ENCODE peak calls at places on chromosomes 2 and 18, in seven cellular contexts. One of them, this sample, is unnamed.

GRCh38 chr18:30675072-30675471 is 367.5 kb downstream of the DSC3 start:
- DNase-seq in body of pancreas: no peak
- DNase-seq in LNCaP clone FGC: no peak
- DNase-seq in endothelial cell of umbilical vein: no peak
- DNase-seq in GM10248: no peak
- DNase-seq in fibroblast of mammary gland: no peak
- DNase-seq in thyroid gland: no peak
- DNase-seq in this sample: no peak

GRCh38 chr2:202361133-202361532 is 15.0 kb upstream of the BMPR2 start:
- DNase-seq in thyroid gland: no peak
- DNase-seq in endothelial cell of umbilical vein: no peak
- DNase-seq in LNCaP clone FGC: no peak
- DNase-seq in GM10248: no peak
- DNase-seq in fibroblast of mammary gland: peak
- DNase-seq in body of pancreas: no peak
- DNase-seq in this sample: no peak

GRCh38 chr2:98049991-98050519 is 36.9 kb upstream of the VWA3B start:
- DNase-seq in endothelial cell of umbilical vein: no peak
- DNase-seq in thyroid gland: no peak
- DNase-seq in body of pancreas: no peak
- DNase-seq in fibroblast of mammary gland: no peak
- DNase-seq in LNCaP clone FGC: no peak
- DNase-seq in GM10248: no peak
- DNase-seq in this sample: no peak

GRCh38 chr2:239042046-239042445 is 194.2 kb downstream of the TWIST2 start:
- DNase-seq in LNCaP clone FGC: no peak
- DNase-seq in GM10248: no peak
- DNase-seq in endothelial cell of umbilical vein: no peak
- DNase-seq in thyroid gland: no peak
- DNase-seq in body of pancreas: no peak
- DNase-seq in fibroblast of mammary gland: no peak
- DNase-seq in this sample: no peak

GRCh38 chr2:88180594-88181240 is 10.6 kb downstream of the THNSL2 start:
- DNase-seq in GM10248: no peak
- DNase-seq in LNCaP clone FGC: peak
- DNase-seq in endothelial cell of umbilical vein: no peak
- DNase-seq in body of pancreas: no peak
- DNase-seq in thyroid gland: no peak
- DNase-seq in fibroblast of mammary gland: peak
- DNase-seq in this sample: no peak

GRCh38 chr2:148483675-148484074 is 160.9 kb upstream of the EPC2 start:
- DNase-seq in LNCaP clone FGC: no peak
- DNase-seq in body of pancreas: no peak
- DNase-seq in thyroid gland: no peak
- DNase-seq in endothelial cell of umbilical vein: no peak
- DNase-seq in GM10248: no peak
- DNase-seq in fibroblast of mammary gland: peak
- DNase-seq in this sample: no peak

GRCh38 chr2:230244211-230244610 is 18.7 kb downstream of the SP140 start:
- DNase-seq in GM10248: no peak
- DNase-seq in body of pancreas: no peak
- DNase-seq in thyroid gland: no peak
- DNase-seq in fibroblast of mammary gland: peak
- DNase-seq in LNCaP clone FGC: no peak
- DNase-seq in endothelial cell of umbilical vein: no peak
- DNase-seq in this sample: no peak

GRCh38 chr2:171081649-171082111 is 79.0 kb downstream of the TLK1 start:
- DNase-seq in GM10248: no peak
- DNase-seq in fibroblast of mammary gland: no peak
- DNase-seq in endothelial cell of umbilical vein: no peak
- DNase-seq in body of pancreas: no peak
- DNase-seq in LNCaP clone FGC: no peak
- DNase-seq in thyroid gland: no peak
- DNase-seq in this sample: no peak

GRCh38 chr2:15082105-15083058 is 449.9 kb downstream of the LRATD1 start:
- DNase-seq in fibroblast of mammary gland: no peak
- DNase-seq in GM10248: no peak
- DNase-seq in endothelial cell of umbilical vein: no peak
- DNase-seq in body of pancreas: no peak
- DNase-seq in LNCaP clone FGC: no peak
- DNase-seq in thyroid gland: no peak
- DNase-seq in this sample: no peak

GRCh38 chr2:3114406-3115185 is 263.0 kb downstream of the EIPR1 start:
- DNase-seq in body of pancreas: no peak
- DNase-seq in thyroid gland: no peak
- DNase-seq in endothelial cell of umbilical vein: no peak
- DNase-seq in LNCaP clone FGC: no peak
- DNase-seq in fibroblast of mammary gland: no peak
- DNase-seq in GM10248: no peak
- DNase-seq in this sample: no peak

GRCh38 chr2:215974700-215975429 is 38.5 kb downstream of the MREG start:
- DNase-seq in thyroid gland: no peak
- DNase-seq in body of pancreas: no peak
- DNase-seq in endothelial cell of umbilical vein: no peak
- DNase-seq in fibroblast of mammary gland: no peak
- DNase-seq in LNCaP clone FGC: no peak
- DNase-seq in GM10248: no peak
- DNase-seq in this sample: no peak

GRCh38 chr2:143901185-143901842 is 618.6 kb downstream of the ZEB2 start:
- DNase-seq in fibroblast of mammary gland: peak
- DNase-seq in GM10248: no peak
- DNase-seq in endothelial cell of umbilical vein: peak
- DNase-seq in body of pancreas: no peak
- DNase-seq in thyroid gland: no peak
- DNase-seq in LNCaP clone FGC: no peak
- DNase-seq in this sample: no peak

GRCh38 chr2:191797937-191798873 is 48.7 kb downstream of the CAVIN2 start:
- DNase-seq in body of pancreas: no peak
- DNase-seq in GM10248: no peak
- DNase-seq in fibroblast of mammary gland: no peak
- DNase-seq in endothelial cell of umbilical vein: no peak
- DNase-seq in LNCaP clone FGC: no peak
- DNase-seq in thyroid gland: no peak
- DNase-seq in this sample: no peak

GRCh38 chr2:215756351-215756731 is 257.0 kb downstream of the MREG start:
- DNase-seq in GM10248: no peak
- DNase-seq in thyroid gland: no peak
- DNase-seq in endothelial cell of umbilical vein: peak
- DNase-seq in fibroblast of mammary gland: no peak
- DNase-seq in LNCaP clone FGC: no peak
- DNase-seq in body of pancreas: no peak
- DNase-seq in this sample: no peak

GRCh38 chr2:112640800-112641675 is 4.7 kb upstream of the SLC20A1 start:
- DNase-seq in body of pancreas: no peak
- DNase-seq in LNCaP clone FGC: no peak
- DNase-seq in fibroblast of mammary gland: peak
- DNase-seq in endothelial cell of umbilical vein: peak
- DNase-seq in GM10248: no peak
- DNase-seq in thyroid gland: no peak
- DNase-seq in this sample: no peak

GRCh38 chr2:235005603-235006259 is 53.9 kb downstream of the SH3BP4 start:
- DNase-seq in endothelial cell of umbilical vein: peak
- DNase-seq in LNCaP clone FGC: no peak
- DNase-seq in fibroblast of mammary gland: no peak
- DNase-seq in GM10248: no peak
- DNase-seq in thyroid gland: no peak
- DNase-seq in body of pancreas: peak
- DNase-seq in this sample: no peak

GRCh38 chr2:199407421-199407820 is 50.3 kb downstream of the SATB2 start:
- DNase-seq in GM10248: no peak
- DNase-seq in thyroid gland: no peak
- DNase-seq in fibroblast of mammary gland: no peak
- DNase-seq in body of pancreas: no peak
- DNase-seq in endothelial cell of umbilical vein: no peak
- DNase-seq in LNCaP clone FGC: no peak
- DNase-seq in this sample: no peak

DNA sequence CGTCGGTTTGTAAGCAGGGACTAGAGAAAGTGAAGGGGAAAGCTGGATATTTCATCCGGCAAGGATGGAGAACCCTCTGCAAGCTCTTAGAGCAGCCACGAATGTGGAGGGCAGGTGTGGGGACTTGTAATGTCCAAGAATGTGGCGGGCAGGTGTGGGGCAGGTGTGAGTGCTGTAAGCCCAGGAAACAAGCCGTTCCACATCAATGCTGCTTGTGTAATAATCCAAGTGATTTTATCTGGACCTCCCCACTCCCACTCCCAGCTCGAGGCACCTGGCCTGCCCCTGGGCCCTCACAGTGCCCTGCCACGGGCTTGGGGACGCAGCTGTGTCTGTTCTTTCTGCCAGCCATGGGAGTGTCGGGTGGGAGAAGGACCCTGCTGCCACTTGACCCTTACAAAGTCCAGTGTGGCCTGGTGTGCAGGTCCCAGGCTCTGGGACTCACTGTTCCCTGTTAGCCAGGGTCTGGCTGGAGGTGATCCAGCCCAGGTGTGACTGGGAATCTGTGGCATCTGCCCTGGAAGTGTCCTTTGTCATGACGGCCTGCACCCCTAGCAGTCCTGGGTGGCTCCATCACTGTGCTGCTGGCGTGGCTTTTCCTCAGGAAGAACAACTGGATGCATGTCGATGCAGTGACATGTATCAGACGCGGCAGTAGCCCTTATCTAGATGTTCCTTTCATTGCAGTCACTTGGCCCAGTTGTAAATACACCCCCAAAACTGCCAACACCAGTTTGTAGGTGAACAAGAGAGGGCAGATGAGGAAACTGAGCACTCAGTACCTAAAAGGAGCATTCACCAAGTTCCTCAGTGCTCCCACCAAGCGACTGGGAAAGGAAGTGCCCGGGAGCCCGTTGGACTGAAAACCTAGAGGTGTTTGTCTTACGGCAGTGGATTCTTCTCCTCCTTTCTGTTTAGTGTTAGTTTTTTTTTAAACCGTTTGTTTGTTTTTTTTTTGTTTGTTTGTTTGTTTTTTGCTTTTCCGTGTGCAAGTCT is 43.0 kb downstream of the SOX11 start:
- DNase-seq in GM10248: no peak
- DNase-seq in LNCaP clone FGC: no peak
- DNase-seq in endothelial cell of umbilical vein: no peak
- DNase-seq in fibroblast of mammary gland: no peak
- DNase-seq in body of pancreas: no peak
- DNase-seq in thyroid gland: no peak
- DNase-seq in this sample: no peak
- TF ChIP-seq CTCF in GM10248: no peak
- TF ChIP-seq CTCF in LNCaP clone FGC: no peak
- TF ChIP-seq CTCF in endothelial cell of umbilical vein: no peak
- TF ChIP-seq CTCF in fibroblast of mammary gland: no peak
- TF ChIP-seq CTCF in body of pancreas: no peak
- TF ChIP-seq CTCF in thyroid gland: no peak
- TF ChIP-seq CTCF in this sample: no peak

GRCh38 chr2:58569460-58570185 is 328.5 kb upstream of the FANCL start:
- DNase-seq in endothelial cell of umbilical vein: no peak
- DNase-seq in GM10248: peak
- DNase-seq in LNCaP clone FGC: no peak
- DNase-seq in thyroid gland: no peak
- DNase-seq in fibroblast of mammary gland: no peak
- DNase-seq in body of pancreas: no peak
- DNase-seq in this sample: no peak
- TF ChIP-seq CTCF in endothelial cell of umbilical vein: no peak
- TF ChIP-seq CTCF in GM10248: no peak
- TF ChIP-seq CTCF in LNCaP clone FGC: no peak
- TF ChIP-seq CTCF in thyroid gland: no peak
- TF ChIP-seq CTCF in fibroblast of mammary gland: no peak
- TF ChIP-seq CTCF in body of pancreas: no peak
- TF ChIP-seq CTCF in this sample: no peak

GRCh38 chr2:82282111-82282882 is 1977.7 kb upstream of the LRRTM1 start:
- DNase-seq in thyroid gland: no peak
- DNase-seq in body of pancreas: no peak
- DNase-seq in LNCaP clone FGC: no peak
- DNase-seq in GM10248: no peak
- DNase-seq in endothelial cell of umbilical vein: no peak
- DNase-seq in fibroblast of mammary gland: no peak
- DNase-seq in this sample: no peak
- TF ChIP-seq CTCF in thyroid gland: no peak
- TF ChIP-seq CTCF in body of pancreas: no peak
- TF ChIP-seq CTCF in LNCaP clone FGC: no peak
- TF ChIP-seq CTCF in GM10248: no peak
- TF ChIP-seq CTCF in endothelial cell of umbilical vein: no peak
- TF ChIP-seq CTCF in fibroblast of mammary gland: no peak
- TF ChIP-seq CTCF in this sample: no peak

DNA sequence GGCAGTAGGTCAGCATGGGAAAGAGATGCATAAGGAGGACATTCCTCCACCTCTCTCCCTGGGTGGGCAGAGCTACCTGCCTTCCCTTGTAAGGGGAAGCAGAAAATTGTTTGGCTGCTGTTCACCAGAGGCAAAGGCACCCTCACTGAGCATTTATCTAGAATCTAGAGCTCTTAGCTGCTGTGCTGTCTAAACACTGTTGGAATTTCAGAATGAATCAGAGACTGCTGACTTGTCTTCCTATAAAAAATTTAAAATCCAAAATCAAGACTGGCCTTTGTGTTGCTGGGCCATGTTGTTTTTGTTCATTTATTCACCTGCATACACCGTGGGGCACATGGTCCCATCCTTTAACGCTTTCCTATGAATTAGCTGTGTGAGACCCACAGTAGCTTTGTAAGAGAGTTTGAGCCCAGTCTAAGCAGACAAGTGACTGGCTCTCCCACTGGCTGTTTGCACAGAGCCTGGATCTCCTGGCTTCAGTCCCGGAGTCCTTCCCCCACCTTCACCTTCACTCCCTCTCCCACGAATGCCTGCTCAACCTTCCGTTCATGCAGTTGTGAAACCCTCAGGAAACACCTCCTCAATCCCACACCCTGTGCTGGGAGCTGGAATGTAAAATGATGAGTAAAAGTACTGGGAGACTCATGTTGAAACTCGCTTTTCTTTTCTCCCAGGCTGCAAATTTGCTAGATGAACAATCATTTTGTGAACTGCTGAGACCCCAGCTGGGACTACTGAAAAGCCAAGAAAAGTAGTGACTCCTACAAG is 76.2 kb downstream of the FAM168B start:
- DNase-seq in body of pancreas: no peak
- DNase-seq in endothelial cell of umbilical vein: no peak
- DNase-seq in LNCaP clone FGC: peak
- DNase-seq in GM10248: no peak
- DNase-seq in thyroid gland: peak
- DNase-seq in fibroblast of mammary gland: peak
- DNase-seq in this sample: no peak
- TF ChIP-seq CTCF in body of pancreas: no peak
- TF ChIP-seq CTCF in endothelial cell of umbilical vein: no peak
- TF ChIP-seq CTCF in LNCaP clone FGC: no peak
- TF ChIP-seq CTCF in GM10248: no peak
- TF ChIP-seq CTCF in thyroid gland: no peak
- TF ChIP-seq CTCF in fibroblast of mammary gland: no peak
- TF ChIP-seq CTCF in this sample: no peak

GRCh38 chr2:232979871-232980461 is 33.1 kb downstream of the NGEF start:
- DNase-seq in thyroid gland: no peak
- DNase-seq in fibroblast of mammary gland: peak
- DNase-seq in endothelial cell of umbilical vein: no peak
- DNase-seq in body of pancreas: no peak
- DNase-seq in GM10248: no peak
- DNase-seq in LNCaP clone FGC: no peak
- DNase-seq in this sample: no peak
- TF ChIP-seq CTCF in thyroid gland: no peak
- TF ChIP-seq CTCF in fibroblast of mammary gland: peak
- TF ChIP-seq CTCF in endothelial cell of umbilical vein: no peak
- TF ChIP-seq CTCF in body of pancreas: no peak
- TF ChIP-seq CTCF in GM10248: no peak
- TF ChIP-seq CTCF in LNCaP clone FGC: no peak
- TF ChIP-seq CTCF in this sample: no peak